ENCODE peak calls at places on chromosomes 12 and 14, in seven cellular contexts. Q, Z, J, V, G, E and O are unnamed samples.

GRCh38 chr12:31890295-31891285 is 68.6 kb upstream of the RESF1 start:
- DNase-seq in E (no peak), J (no peak), Z (no peak), V (no peak), G (no peak), Q (no peak), O (no peak)

GRCh38 chr12:132560421-132560830 is 50.0 kb downstream of the LRCOL1 start:
- DNase-seq in E (peak), Q (no peak), Z (peak), J (peak), G (peak), V (no peak), O (no peak)

GRCh38 chr14:33791971-33792370 is 158.9 kb downstream of the EGLN3 start:
- DNase-seq in G (no peak), E (no peak), J (no peak), V (peak), Z (no peak), Q (no peak), O (no peak)

GRCh38 chr14:101965145-101965531 is 765 bp downstream of the DYNC1H1 start:
- DNase-seq in G (peak), Q (peak), J (peak), E (peak), Z (peak), V (no peak), O (no peak)

GRCh38 chr14:57480044-57480443 is 13.6 kb downstream of the CCDC198 start:
- DNase-seq in G (no peak), Z (no peak), J (no peak), Q (no peak), V (no peak), E (no peak), O (peak)

GRCh38 chr12:32777776-32778175 is 22.1 kb upstream of the YARS2 start:
- DNase-seq in Z (no peak), E (no peak), J (no peak), V (no peak), Q (no peak), G (no peak), O (no peak)

GRCh38 chr12:98592825-98593322 is 612 bp upstream of the SLC25A3 start:
- DNase-seq in J (no peak), Z (no peak), V (no peak), E (peak), G (no peak), Q (no peak), O (no peak)

GRCh38 chr14:79724934-79725717 is 486.2 kb downstream of the DIO2 start:
- DNase-seq in V (peak), E (no peak), J (no peak), Q (no peak), Z (no peak), G (no peak), O (no peak)

GRCh38 chr14:32075636-32076277 is 1.3 kb upstream of the ARHGAP5 start:
- DNase-seq in G (no peak), Z (no peak), Q (no peak), E (peak), J (peak), V (no peak), O (no peak)

GRCh38 chr14:49220492-49220891 is 365.7 kb downstream of the RPS29 start:
- DNase-seq in Q (no peak), J (no peak), G (no peak), E (no peak), Z (no peak), V (no peak), O (no peak)

GRCh38 chr12:42985506-42985905 is 396.0 kb upstream of the PRICKLE1 start:
- DNase-seq in Q (no peak), E (no peak), J (peak), G (no peak), V (no peak), Z (no peak), O (no peak)

GRCh38 chr12:38384816-38385491 is 68.4 kb downstream of the ALG10B start:
- DNase-seq in Q (no peak), G (peak), E (no peak), J (peak), Z (no peak), V (no peak), O (no peak)

GRCh38 chr14:64705406-64706118 is 1.3 kb downstream of the PLEKHG3 start:
- DNase-seq in J (no peak), Z (no peak), G (no peak), E (no peak), V (no peak), Q (no peak), O (no peak)

GRCh38 chr12:111444706-111445310 is 39.1 kb downstream of the SH2B3 start:
- DNase-seq in E (no peak), V (peak), J (peak), G (peak), Q (no peak), Z (no peak), O (no peak)

GRCh38 chr14:44982594-44982993 is 20.6 kb downstream of the TOGARAM1 start:
- DNase-seq in V (no peak), Q (no peak), G (no peak), Z (no peak), E (no peak), J (no peak), O (no peak)

GRCh38 chr12:129903092-129903945 is 506 bp downstream of the TMEM132D start:
- DNase-seq in V (no peak), J (peak), E (no peak), Q (no peak), Z (no peak), G (peak), O (no peak)

GRCh38 chr12:51864701-51865469 is 16.4 kb upstream of the FIGNL2 start:
- DNase-seq in G (no peak), E (no peak), V (no peak), J (peak), Z (no peak), Q (no peak), O (no peak)

GRCh38 chr12:12560587-12561304 is 1.9 kb downstream of the DUSP16 start:
- DNase-seq in E (peak), Q (no peak), Z (peak), V (peak), J (peak), G (no peak), O (peak)

GRCh38 chr12:52691076-52691764 is 11.0 kb upstream of the KRT1 start:
- DNase-seq in V (no peak), E (no peak), Q (no peak), Z (no peak), J (peak), G (peak), O (no peak)

GRCh38 chr14:21711360-21711961 is 37.8 kb upstream of the OR4E1 start:
- DNase-seq in Q (peak), G (no peak), E (peak), J (peak), Z (peak), V (no peak), O (no peak)

GRCh38 chr12:59096246-59096645 is 175.9 kb upstream of the LRIG3 start:
- DNase-seq in Z (no peak), Q (no peak), E (no peak), J (no peak), G (no peak), V (no peak), O (no peak)
- TF ChIP-seq EZH2 in Z (no peak), Q (no peak), E (no peak), J (no peak), G (no peak), V (no peak), O (no peak)

GRCh38 chr14:20642182-20642581 is 691 bp upstream of the OR6S1 start:
- DNase-seq in Z (no peak), Q (no peak), E (no peak), V (no peak), J (no peak), G (no peak), O (no peak)
- H3K27ac ChIP-seq in Z (no peak), Q (no peak), E (no peak), V (no peak), J (no peak), G (no peak), O (no peak)

DNA sequence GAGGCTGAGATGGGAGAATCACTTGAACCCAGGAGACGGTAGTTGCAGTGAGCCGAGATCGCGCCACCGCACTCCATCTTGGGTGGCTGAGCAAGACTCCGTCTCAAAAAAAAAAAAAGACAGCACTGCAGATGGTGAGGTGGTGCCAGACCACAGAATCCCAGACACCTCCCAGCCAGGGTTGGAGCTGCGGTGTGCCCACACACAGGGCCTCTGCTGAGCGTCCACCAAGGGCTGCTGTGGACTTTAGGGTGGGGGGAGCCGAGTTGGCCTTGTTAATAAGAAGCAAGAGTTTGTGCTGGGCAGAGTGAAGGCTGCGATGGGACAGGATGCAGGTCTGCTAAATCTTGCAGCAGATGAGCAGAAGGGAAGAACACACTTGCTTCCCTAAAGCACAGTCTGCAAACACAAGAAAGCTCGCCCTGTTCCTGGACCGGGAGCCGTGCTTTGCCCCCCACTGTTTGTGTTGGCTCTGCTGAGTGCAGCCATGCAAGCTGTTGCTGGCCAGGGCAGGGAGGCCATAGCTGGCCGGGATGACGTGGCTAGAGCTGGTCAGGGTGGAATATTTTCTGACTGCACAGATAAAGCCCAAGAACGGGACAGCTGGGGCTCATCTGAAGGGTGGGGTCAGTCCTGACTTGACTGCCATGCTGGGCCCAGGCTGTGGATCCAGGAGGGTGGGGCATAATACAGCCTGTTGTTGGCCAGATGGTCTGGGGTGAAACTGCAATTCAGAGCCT is 14.4 kb downstream of the KMT5A start:
- DNase-seq in V (no peak), Z (peak), G (no peak), Q (no peak), E (no peak), J (no peak), O (no peak)
- TF ChIP-seq POLR2AphosphoS5 in V (no peak), Z (peak), G (no peak), Q (no peak), E (no peak), J (no peak), O (no peak)

DNA sequence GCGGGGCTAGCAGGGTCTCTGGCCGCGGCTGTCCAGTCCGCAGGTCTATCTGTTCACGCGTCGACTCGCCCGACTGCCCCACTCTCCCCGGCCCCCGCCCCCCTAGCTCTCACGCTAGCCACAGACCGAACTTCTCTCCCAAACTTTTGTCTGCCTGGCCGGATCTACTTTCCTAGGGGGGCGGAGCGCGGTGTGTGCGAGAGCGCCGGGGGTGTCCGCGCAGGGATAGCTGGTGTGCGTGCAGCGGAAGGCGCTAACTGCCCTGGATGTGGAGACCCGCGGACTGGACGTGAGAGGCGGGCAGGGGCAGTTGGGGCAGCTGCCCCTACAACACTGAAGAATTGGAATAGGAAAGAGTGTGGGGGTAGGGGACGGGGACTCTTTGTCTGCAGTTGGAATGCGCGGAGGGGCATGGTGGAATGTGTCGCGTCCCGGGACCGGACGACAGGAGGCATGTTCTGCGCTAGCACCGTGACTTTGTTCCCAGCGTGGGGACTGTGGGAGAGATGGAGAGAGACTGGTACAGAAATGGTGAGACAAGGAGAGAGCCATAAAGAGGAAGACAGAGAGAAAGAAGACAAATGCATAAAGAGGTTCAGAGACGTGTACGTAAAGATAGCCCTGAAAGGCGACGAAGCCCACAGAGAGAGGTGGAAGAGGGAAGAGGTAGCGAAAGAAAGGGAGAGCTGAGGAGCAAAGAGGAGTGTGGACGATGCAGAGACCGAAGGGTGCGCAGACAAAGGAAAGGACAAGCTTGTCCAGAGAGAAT is at the start of gene AJUBA:
- DNase-seq in J (peak), E (peak), Q (peak), G (peak), V (no peak), Z (peak), O (peak)
- TF ChIP-seq EZH2 in J (no peak), E (no peak), Q (no peak), G (no peak), V (no peak), Z (no peak), O (no peak)

GRCh38 chr12:104703372-104703771 is 246.6 kb downstream of the CHST11 start:
- DNase-seq in Q (no peak), E (no peak), G (no peak), Z (no peak), V (no peak), J (no peak), O (no peak)
- H3K27ac ChIP-seq in Q (no peak), E (no peak), G (no peak), Z (no peak), V (no peak), J (no peak), O (no peak)

GRCh38 chr14:51236314-51236713 is 3.7 kb upstream of the TMX1 start:
- DNase-seq in J (no peak), E (peak), Q (no peak), Z (no peak), G (no peak), V (no peak), O (no peak)

GRCh38 chr14:51242545-51243490 is 2.8 kb downstream of the TMX1 start:
- DNase-seq in Z (no peak), E (no peak), V (no peak), J (peak), Q (no peak), G (no peak), O (no peak)

GRCh38 chr14:51240804-51241380 is 845 bp downstream of the TMX1 start:
- DNase-seq in J (no peak), Q (no peak), E (no peak), Z (no peak), V (no peak), G (no peak), O (no peak)

GRCh38 chr14:51244591-51244990 is 4.5 kb downstream of the TMX1 start:
- DNase-seq in V (no peak), Z (no peak), E (no peak), Q (no peak), G (no peak), J (no peak), O (no peak)

GRCh38 chr14:51239813-51240803 is at the start of gene TMX1:
- DNase-seq in Q (peak), J (peak), G (peak), Z (peak), V (peak), E (peak), O (peak)
- TF ChIP-seq POLR2AphosphoS5 in Q (peak), J (peak), G (peak), Z (peak), V (peak), E (peak), O (peak)

DNA sequence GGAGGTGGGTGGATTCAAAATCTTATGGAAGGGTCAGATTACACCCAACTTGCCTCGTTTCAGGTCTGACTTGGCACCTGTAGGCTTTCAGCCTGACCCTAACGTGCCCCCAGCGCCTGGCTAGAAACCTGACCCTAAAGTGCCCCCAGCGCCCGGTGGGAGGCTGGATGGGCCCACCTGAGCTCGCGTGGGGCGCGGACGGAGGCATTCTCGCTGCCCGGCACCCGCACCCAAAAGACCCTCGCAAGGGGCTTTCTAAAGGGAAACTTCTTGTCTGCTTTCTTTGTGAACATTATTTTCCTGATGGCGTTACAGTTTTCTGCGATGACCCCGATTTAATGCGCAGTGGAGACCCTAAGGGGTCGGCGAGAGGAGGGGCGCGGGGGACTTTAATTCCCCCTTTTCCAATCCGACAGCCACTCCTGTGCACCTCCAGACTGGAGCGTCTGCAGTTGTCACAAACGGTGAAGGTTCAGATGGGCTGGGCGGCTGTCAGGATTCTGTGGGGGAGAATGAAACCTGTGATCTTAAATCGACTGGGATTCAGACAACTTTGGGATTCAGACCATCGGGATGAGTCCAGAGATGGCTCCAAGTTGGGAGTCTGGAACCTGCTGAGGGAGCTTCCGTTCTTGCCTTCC is 746 bp upstream of the HRK start:
- DNase-seq in Q (no peak), G (no peak), V (no peak), J (peak), Z (no peak), E (no peak), O (no peak)
- TF ChIP-seq EZH2 in Q (no peak), G (peak), V (no peak), J (peak), Z (no peak), E (no peak), O (no peak)